ENCODE peak calls at places on chromosomes 1 and 21, in five cellular contexts. X, Z, M, G and Y are unnamed samples.

GRCh38 chr1:150764617-150765090 is 924 bp downstream of the CTSS start:
- DNase-seq in X (peak), Z (no peak), M (no peak), G (no peak), Y (no peak)

GRCh38 chr1:22262583-22262982 is 119.7 kb upstream of the WNT4 start:
- DNase-seq in X (no peak), Z (no peak), M (peak), G (no peak), Y (peak)

GRCh38 chr1:2539312-2539907 is 9.3 kb upstream of the HES5 start:
- DNase-seq in X (no peak), Z (no peak), M (peak), G (peak), Y (no peak)

GRCh38 chr1:21927531-21928237 is 9.4 kb downstream of the HSPG2 start:
- DNase-seq in X (peak), Z (no peak), M (no peak), G (no peak), Y (no peak)

GRCh38 chr21:43368685-43369084 is 58.2 kb downstream of the SIK1 start:
- DNase-seq in X (no peak), Z (no peak), M (no peak), G (no peak), Y (no peak)

GRCh38 chr1:62437273-62437945 is 560 bp downstream of the USP1 start:
- DNase-seq in X (peak), Z (no peak), M (no peak), G (no peak), Y (no peak)

GRCh38 chr1:19110266-19110927 is 99.7 kb downstream of the UBR4 start:
- DNase-seq in X (no peak), Z (no peak), M (no peak), G (no peak), Y (no peak)

GRCh38 chr1:226702957-226703831 is 35.9 kb downstream of the ITPKB start:
- DNase-seq in X (peak), Z (no peak), M (peak), G (peak), Y (peak)

GRCh38 chr1:93661829-93662474 is 19.7 kb downstream of the BCAR3 start:
- DNase-seq in X (peak), Z (no peak), M (no peak), G (no peak), Y (no peak)

DNA sequence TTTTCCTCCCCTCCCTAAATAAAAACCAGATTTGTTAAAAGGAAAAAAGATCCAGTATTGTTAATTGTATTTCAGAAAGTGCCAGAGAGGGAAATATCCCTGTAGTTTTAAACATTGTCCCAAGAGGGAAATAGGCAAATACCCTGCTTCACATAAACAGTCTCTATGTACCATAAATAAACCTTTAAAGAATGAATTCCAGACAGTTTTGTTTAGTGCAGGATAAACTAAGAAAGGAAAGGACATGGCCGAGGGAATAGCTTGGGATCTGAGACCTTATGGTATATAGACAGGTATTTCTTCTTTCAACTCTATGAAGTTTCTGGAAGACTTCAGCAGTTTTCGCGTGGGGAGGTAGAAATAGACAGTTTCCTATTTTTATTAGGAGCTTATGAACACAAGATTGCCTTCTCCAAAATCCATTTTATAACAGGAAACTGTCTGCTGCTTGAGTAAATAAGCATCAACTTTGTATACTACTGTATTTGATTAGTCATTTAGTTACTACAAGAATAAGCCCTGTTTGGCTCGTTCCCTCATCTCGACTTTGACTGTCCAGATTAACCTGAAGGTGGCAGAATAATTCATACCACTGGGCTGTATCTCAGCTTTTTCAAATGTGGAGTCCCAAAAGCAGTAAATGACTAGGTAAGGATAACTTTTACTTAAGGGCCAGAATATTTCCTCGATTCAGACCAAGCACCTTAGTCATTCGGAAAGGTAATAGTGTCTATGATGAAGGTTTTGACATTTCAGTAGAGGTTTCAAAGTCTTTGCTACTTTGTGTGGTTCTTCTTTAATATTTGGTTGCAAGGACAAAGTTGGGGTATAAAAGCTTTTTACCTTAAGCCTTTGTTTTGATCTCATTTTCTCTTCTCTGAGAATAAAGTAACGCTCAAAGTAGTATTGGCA is 177.5 kb downstream of the VPS13D start:
- DNase-seq in X (peak), Z (peak), M (no peak), G (no peak), Y (no peak)
- TF ChIP-seq CTCF in X (peak), Z (peak), M (no peak), G (peak), Y (peak)

GRCh38 chr1:50080904-50081586 is 27.7 kb upstream of the ELAVL4 start:
- DNase-seq in X (peak), Z (no peak), M (peak), G (no peak), Y (peak)
- TF ChIP-seq CTCF in X (no peak), Z (peak), M (peak), G (no peak), Y (peak)

DNA sequence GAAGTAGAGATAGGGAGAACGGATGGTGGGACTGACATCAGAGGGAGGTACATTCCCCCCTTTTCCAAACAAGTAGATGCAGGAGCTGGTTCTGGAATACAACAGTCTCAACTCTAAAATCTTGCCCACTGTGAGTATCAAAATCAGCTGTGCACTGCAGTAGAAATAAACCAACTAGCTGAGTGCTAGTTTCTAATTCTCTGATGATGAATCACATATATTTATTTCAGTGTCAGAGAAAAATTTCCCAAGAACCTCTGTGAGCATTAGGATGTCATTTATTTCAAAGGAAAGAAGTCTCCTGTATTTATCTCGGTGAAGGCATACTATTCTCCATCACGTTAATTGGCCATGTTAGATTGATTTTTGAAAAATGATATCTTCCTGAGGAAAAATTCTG is 67.1 kb downstream of the LHX9 start:
- DNase-seq in X (peak), Z (no peak), M (no peak), G (no peak), Y (no peak)
- TF ChIP-seq CTCF in X (no peak), Z (no peak), M (no peak), G (no peak), Y (no peak)

DNA sequence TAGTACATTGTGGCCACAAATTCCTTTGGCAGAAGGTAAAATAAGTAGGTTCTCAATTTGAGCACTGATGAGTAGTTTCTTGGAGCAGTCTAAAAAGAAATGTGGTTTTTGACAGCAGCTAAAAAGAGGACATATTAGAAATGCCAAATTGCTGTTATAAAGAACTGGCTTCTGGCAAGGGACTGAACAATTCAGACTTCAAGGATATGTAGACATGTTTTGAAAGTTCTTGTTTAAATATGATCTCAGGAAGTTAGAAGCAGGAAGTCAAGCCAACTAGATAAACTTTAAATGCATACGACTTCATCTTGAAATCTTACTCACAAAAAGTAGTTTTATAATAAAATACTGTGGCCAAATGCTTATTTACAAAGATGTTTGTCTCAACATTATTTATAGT is 18.8 kb downstream of the C1orf52 start:
- DNase-seq in X (no peak), Z (no peak), M (no peak), G (no peak), Y (no peak)
- TF ChIP-seq CTCF in X (no peak), Z (peak), M (no peak), G (no peak), Y (no peak)

GRCh38 chr1:37028981-37029617 is 5.2 kb downstream of the GRIK3 start:
- DNase-seq in X (no peak), Z (no peak), M (peak), G (no peak), Y (peak)
- TF ChIP-seq CTCF in X (no peak), Z (no peak), M (no peak), G (no peak), Y (peak)

GRCh38 chr1:27725374-27726172 is at the start of gene FAM76A:
- DNase-seq in X (peak), Z (peak), M (peak), G (peak), Y (peak)
- TF ChIP-seq CTCF in X (peak), Z (peak), M (no peak), G (no peak), Y (peak)

DNA sequence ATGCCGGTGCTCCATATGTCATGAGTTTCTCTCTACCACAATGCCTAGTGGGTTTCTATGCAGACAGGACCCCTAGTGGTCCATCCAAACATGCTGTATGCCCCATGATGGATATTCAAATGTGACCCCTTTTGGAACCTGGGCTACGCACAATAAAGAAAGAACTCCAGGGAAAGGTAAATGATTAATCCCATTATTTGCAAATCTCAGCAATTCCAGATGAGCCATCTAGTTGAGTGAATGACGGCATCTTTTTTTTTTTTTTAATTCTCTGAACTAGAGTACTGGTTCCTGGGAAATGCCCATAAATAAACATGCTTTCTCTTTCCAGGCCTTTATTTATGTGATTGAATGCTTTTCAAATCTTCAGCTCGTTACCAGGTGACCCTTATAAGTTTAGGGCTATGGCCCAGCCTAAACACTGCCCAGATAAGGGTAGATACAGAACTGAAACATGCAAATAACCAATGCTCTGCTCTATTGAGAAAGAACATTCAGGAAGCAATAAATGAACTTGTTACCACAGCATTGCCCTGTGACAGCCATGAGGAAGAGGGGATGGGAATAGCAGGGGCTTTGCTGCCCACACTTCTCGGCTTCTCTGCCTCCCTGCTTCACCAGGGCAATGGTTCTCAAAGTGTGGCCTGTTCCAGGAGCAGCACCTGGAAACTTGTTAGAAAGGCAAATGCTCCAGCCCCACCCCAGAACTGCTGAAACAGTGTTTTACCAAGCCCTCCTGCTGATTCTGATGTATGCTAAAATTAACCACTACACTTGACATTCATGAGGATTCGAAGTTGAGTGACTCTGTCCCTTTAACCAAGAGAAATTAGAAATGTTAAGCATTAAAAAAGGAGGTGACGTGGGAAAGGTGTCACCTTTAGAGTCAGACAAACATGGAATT is 151.6 kb downstream of the SEC16B start:
- DNase-seq in X (no peak), Z (no peak), M (no peak), G (no peak), Y (no peak)
- TF ChIP-seq CTCF in X (no peak), Z (no peak), M (no peak), G (no peak), Y (no peak)

GRCh38 chr1:8374812-8375211 is 56.9 kb downstream of the SLC45A1 start:
- DNase-seq in X (peak), Z (no peak), M (peak), G (no peak), Y (peak)
- TF ChIP-seq CTCF in X (peak), Z (peak), M (peak), G (peak), Y (peak)

DNA sequence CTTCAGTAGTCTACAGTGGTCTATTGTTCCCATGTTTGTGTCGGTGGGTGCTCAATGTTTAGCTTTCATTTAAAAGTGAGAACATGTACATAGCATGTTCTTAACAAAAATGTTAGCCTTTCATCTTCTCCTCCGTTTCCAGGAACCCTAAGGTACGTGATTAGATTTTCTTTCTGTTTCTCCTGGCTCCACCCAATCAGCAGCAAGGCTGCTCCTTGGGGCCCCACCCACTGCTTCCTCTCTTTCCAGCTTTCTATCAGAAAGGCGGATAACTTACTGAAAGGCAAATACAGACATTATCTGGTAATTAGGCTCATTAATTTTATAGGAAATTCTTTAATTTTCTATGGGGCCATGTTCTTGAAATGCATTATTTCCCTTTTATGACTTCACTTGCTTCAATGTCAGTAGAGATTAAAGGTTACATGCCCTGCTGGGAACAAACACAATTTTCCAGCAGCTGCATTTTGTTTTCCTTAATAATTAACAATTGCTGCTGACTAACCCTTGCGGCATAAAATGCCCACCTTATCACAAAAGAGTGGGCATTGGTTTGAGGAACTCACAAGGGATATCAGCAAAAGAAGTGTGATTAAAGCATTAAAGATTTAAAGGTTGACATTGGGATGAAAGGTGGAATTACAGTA is 324.9 kb upstream of the SNX7 start:
- DNase-seq in X (no peak), Z (no peak), M (no peak), G (no peak), Y (peak)
- TF ChIP-seq CTCF in X (no peak), Z (no peak), M (no peak), G (no peak), Y (no peak)

DNA sequence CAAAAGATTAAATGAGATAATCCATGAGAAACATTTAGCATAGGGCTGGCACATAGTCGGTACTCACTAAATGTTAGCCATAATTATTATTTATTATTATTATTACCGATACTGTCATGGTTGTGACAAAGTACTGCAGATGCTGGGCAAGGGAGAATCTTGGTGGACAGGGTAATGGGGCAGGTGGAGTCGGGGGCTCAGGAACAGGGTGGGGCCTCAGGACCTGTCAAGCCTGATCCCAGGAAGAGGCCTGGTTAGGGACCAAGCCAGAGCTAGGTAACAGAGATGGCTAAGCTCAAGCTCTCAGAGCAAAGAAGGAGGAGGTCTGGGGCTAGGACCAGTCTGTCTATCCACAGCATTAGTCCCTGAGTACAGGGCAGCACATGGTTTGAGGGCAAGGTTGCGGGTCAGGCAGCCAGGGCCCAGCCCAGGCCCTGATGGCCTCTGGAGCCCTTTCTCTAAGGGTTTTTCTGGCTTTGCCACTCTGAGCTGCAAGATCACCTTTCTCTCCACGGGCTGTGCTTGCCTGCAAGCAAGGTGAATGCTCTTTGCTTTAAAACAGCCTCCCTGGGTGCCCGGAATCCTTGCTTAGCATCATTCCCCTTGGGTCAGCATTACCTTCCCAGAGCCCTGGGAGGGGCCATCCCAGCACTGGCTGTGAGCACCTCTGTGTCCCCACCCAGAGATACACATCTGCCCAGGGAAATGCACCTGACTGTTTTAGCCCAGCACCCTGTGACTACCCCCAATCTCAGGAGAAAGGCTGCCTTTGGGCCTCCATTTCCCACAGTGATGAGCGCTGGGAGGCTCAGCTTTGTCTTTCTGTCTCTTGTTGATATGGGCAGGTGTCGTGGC is 572.0 kb downstream of the PTPRU start:
- DNase-seq in X (no peak), Z (no peak), M (no peak), G (no peak), Y (no peak)
- TF ChIP-seq CTCF in X (no peak), Z (no peak), M (no peak), G (no peak), Y (no peak)